ENCODE peak calls at places on chromosomes 3 and 15, in ten cellular contexts. S, N, D, B, C, F, M, K, H and W are unnamed samples.

GRCh38 chr3:158491968-158492367 is 79.0 kb upstream of the MLF1 start:
- DNase-seq in K (no peak), C (no peak), S (no peak), D (no peak), B (no peak), H (no peak), M (no peak), F (no peak), N (no peak), W (no peak)

GRCh38 chr3:67335813-67336212 is 318.6 kb downstream of the SUCLG2 start:
- DNase-seq in K (no peak), C (no peak), D (no peak), N (no peak), B (no peak), M (no peak), S (no peak), H (no peak), F (no peak), W (no peak)

GRCh38 chr3:145197051-145197562 is 963.9 kb downstream of the PLOD2 start:
- DNase-seq in S (no peak), H (no peak), M (no peak), N (no peak), F (no peak), B (no peak), K (no peak), D (no peak), C (no peak), W (no peak)

GRCh38 chr3:64802460-64802859 is 114.7 kb upstream of the ADAMTS9 start:
- DNase-seq in F (no peak), S (no peak), D (no peak), B (no peak), N (no peak), H (no peak), M (no peak), C (no peak), K (no peak), W (no peak)

GRCh38 chr3:49665822-49666519 is 8.2 kb upstream of the APEH start:
- DNase-seq in N (no peak), D (no peak), C (no peak), S (no peak), B (no peak), K (no peak), M (no peak), H (no peak), F (no peak), W (no peak)

GRCh38 chr15:49855917-49856637 is 235.2 kb downstream of the DTWD1 start:
- DNase-seq in K (no peak), C (no peak), B (no peak), N (no peak), S (no peak), D (no peak), F (no peak), H (no peak), M (no peak), W (no peak)

GRCh38 chr3:13106308-13106970 is 33.2 kb upstream of the IQSEC1 start:
- DNase-seq in N (no peak), C (no peak), B (no peak), M (no peak), D (no peak), S (no peak), F (no peak), H (peak), K (no peak), W (no peak)

GRCh38 chr15:62560943-62561571 is 396.0 kb upstream of the C2CD4B start:
- DNase-seq in S (no peak), B (no peak), F (no peak), H (no peak), D (no peak), K (no peak), N (no peak), C (no peak), M (no peak), W (no peak)

GRCh38 chr15:27272446-27272845 is 301.5 kb downstream of the GABRG3 start:
- DNase-seq in B (no peak), N (no peak), C (no peak), H (no peak), M (no peak), K (no peak), D (no peak), S (no peak), F (no peak), W (no peak)

GRCh38 chr15:58748787-58749531 is 548 bp downstream of the ADAM10 start:
- DNase-seq in D (peak), F (no peak), M (no peak), C (peak), B (no peak), K (peak), N (peak), S (peak), H (peak), W (no peak)

GRCh38 chr15:70146771-70147170 is 49.1 kb upstream of the TLE3 start:
- DNase-seq in K (no peak), S (no peak), C (no peak), D (no peak), F (no peak), B (no peak), H (no peak), N (no peak), M (no peak), W (no peak)

GRCh38 chr15:101141926-101142527 is 109.8 kb downstream of the CHSY1 start:
- DNase-seq in F (no peak), N (no peak), B (no peak), H (no peak), K (no peak), C (no peak), S (no peak), D (no peak), M (no peak), W (no peak)

GRCh38 chr3:179981646-179982045 is 55.1 kb downstream of the PEX5L start:
- DNase-seq in B (no peak), S (no peak), M (no peak), F (no peak), N (no peak), H (no peak), C (no peak), D (no peak), K (no peak), W (no peak)

GRCh38 chr15:63030101-63030528 is 12.4 kb upstream of the TPM1 start:
- DNase-seq in F (no peak), K (no peak), S (no peak), H (peak), N (no peak), M (peak), C (no peak), D (no peak), B (no peak), W (no peak)

GRCh38 chr15:41417418-41417811 is 520 bp downstream of the RTF1 start:
- DNase-seq in D (peak), N (no peak), B (no peak), M (no peak), H (peak), F (no peak), S (no peak), K (no peak), C (no peak), W (no peak)

GRCh38 chr15:98943609-98944111 is 63.9 kb downstream of the PGPEP1L start:
- DNase-seq in H (no peak), B (no peak), K (no peak), N (no peak), D (no peak), M (no peak), F (no peak), S (no peak), C (no peak), W (no peak)

GRCh38 chr3:186978712-186979111 is 48.4 kb downstream of the ST6GAL1 start:
- DNase-seq in M (no peak), H (no peak), N (no peak), F (no peak), S (no peak), C (no peak), B (no peak), K (no peak), D (no peak), W (no peak)

GRCh38 chr3:55721716-55722484 is 234.8 kb upstream of the WNT5A start:
- DNase-seq in B (no peak), D (peak), H (no peak), K (no peak), C (no peak), M (no peak), F (no peak), N (peak), S (no peak), W (no peak)

GRCh38 chr3:113165841-113166240 is 45.5 kb upstream of the BOC start:
- DNase-seq in H (no peak), M (no peak), F (no peak), N (no peak), S (no peak), B (no peak), K (no peak), C (no peak), D (no peak), W (no peak)

GRCh38 chr15:71757741-71758530 is 52.4 kb upstream of the NR2E3 start:
- DNase-seq in N (no peak), M (no peak), B (no peak), S (no peak), H (no peak), F (no peak), C (no peak), D (no peak), K (no peak), W (no peak)

GRCh38 chr3:25782938-25783660 is at the start of gene NGLY1:
- DNase-seq in C (peak), N (peak), D (peak), M (no peak), B (no peak), F (peak), K (peak), S (peak), H (peak), W (no peak)

GRCh38 chr15:50353999-50354837 is 780 bp downstream of the GABPB1 start:
- DNase-seq in M (no peak), D (peak), C (no peak), N (peak), B (no peak), S (peak), K (no peak), F (peak), H (peak), W (peak)

GRCh38 chr3:182914341-182914740 is 66.0 kb downstream of the DCUN1D1 start:
- DNase-seq in N (no peak), C (no peak), M (no peak), B (no peak), D (no peak), S (no peak), H (no peak), F (no peak), K (no peak), W (no peak)

GRCh38 chr3:185730550-185730949 is 94.3 kb downstream of the IGF2BP2 start:
- DNase-seq in C (no peak), N (no peak), D (no peak), M (no peak), F (no peak), S (no peak), K (no peak), H (no peak), B (no peak), W (no peak)

GRCh38 chr3:126111566-126112475 is 27.9 kb upstream of the SLC41A3 start:
- DNase-seq in S (no peak), K (no peak), M (no peak), H (peak), D (no peak), N (no peak), C (no peak), B (no peak), F (no peak), W (no peak)

GRCh38 chr15:101126618-101127502 is 125.0 kb downstream of the CHSY1 start:
- DNase-seq in K (no peak), H (no peak), B (peak), C (no peak), D (peak), F (peak), S (no peak), N (no peak), M (peak), W (no peak)

GRCh38 chr3:45472795-45473194 is 84.4 kb downstream of the LARS2 start:
- DNase-seq in M (no peak), S (no peak), B (no peak), D (no peak), H (no peak), N (no peak), K (no peak), C (no peak), F (no peak), W (no peak)

GRCh38 chr3:145807990-145808389 is 353.0 kb downstream of the PLOD2 start:
- DNase-seq in B (no peak), F (no peak), S (no peak), D (no peak), M (no peak), K (peak), H (peak), C (no peak), N (no peak), W (no peak)

GRCh38 chr3:150607267-150608065 is 4.3 kb downstream of the SELENOT start:
- DNase-seq in S (no peak), K (no peak), B (no peak), H (no peak), M (no peak), F (no peak), C (no peak), D (no peak), N (no peak), W (no peak)